ENCODE peak calls at places on chromosomes 4 and X, in five cellular contexts. H, S, O, P and I are unnamed samples.
A peak's percentile ranks its signal among the peaks of the same experiment; 100 is the strongest.

GRCh38 chrX:132591719-132592275 is 103.0 kb upstream of the MBNL3 start:
- DNase-seq in H (no peak), S (no peak), O (no peak), P (no peak), I (no peak)

GRCh38 chr4:134024251-134024650 is 177.3 kb downstream of the PABPC4L start:
- DNase-seq in H (peak; percentile 82), S (no peak), O (no peak), P (peak; percentile 43), I (no peak)

GRCh38 chrX:129876734-129877395 is 29.1 kb upstream of the UTP14A start:
- DNase-seq in H (peak; percentile 71), S (no peak), O (no peak), P (peak; percentile 78), I (no peak)

GRCh38 chr4:101169044-101170014 is 178.0 kb downstream of the PPP3CA start:
- DNase-seq in H (peak; percentile 91), S (no peak), O (peak; percentile 15), P (peak; percentile 83), I (no peak)

GRCh38 chrX:133401539-133401938 is 13.8 kb downstream of the GPC4 start:
- DNase-seq in H (no peak), S (no peak), O (no peak), P (no peak), I (no peak)

GRCh38 chrX:63250253-63250868 is 100.8 kb downstream of the SPIN4 start:
- DNase-seq in H (peak; percentile 85), S (no peak), O (no peak), P (peak; percentile 61), I (peak; percentile 20)

GRCh38 chr4:150308824-150309472 is 230.7 kb downstream of the DCLK2 start:
- DNase-seq in H (no peak), S (no peak), O (no peak), P (no peak), I (no peak)

GRCh38 chr4:23009093-23009492 is 316.4 kb downstream of the GBA3 start:
- DNase-seq in H (no peak), S (no peak), O (no peak), P (no peak), I (no peak)

GRCh38 chrX:38260231-38260630 is 39.6 kb upstream of the SRPX start:
- DNase-seq in H (peak; percentile 65), S (no peak), O (no peak), P (peak; percentile 25), I (no peak)

GRCh38 chr4:101621120-101621519 is 169.4 kb upstream of the BANK1 start:
- DNase-seq in H (no peak), S (no peak), O (no peak), P (no peak), I (no peak)

GRCh38 chrX:69125094-69125493 is 40.2 kb downstream of the PJA1 start:
- DNase-seq in H (no peak), S (no peak), O (no peak), P (no peak), I (no peak)
- H3K27me3 ChIP-seq in H (no peaks in the 10 kb centered on the region), S (no peaks in the 10 kb centered on the region), O (no peaks in the 10 kb centered on the region), P (no peaks in the 10 kb centered on the region), I (no peaks in the 10 kb centered on the region)

GRCh38 chrX:1102786-1103185 is 109.7 kb downstream of the CRLF2 start:
- DNase-seq in H (no peak), S (peak; percentile 32), O (no peak), P (no peak), I (no peak)

GRCh38 chrX:1103360-1103759 is 109.1 kb downstream of the CRLF2 start:
- DNase-seq in H (no peak), S (peak; percentile 13), O (no peak), P (no peak), I (no peak)

GRCh38 chrX:1094934-1095333 is 117.5 kb downstream of the CRLF2 start:
- DNase-seq in H (no peak), S (no peak), O (no peak), P (no peak), I (no peak)

GRCh38 chrX:1097328-1097727 is 115.1 kb downstream of the CRLF2 start:
- DNase-seq in H (no peak), S (no peak), O (no peak), P (no peak), I (no peak)

GRCh38 chrX:1099146-1099770 is 113.2 kb downstream of the CRLF2 start:
- DNase-seq in H (no peak), S (no peak), O (no peak), P (no peak), I (no peak)
- H3K27me3 ChIP-seq in H (no peaks in the 10 kb centered on the region), S (no peaks in the 10 kb centered on the region), O (no peaks in the 10 kb centered on the region), P (no peaks in the 10 kb centered on the region), I (no peaks in the 10 kb centered on the region)

GRCh38 chr4:94917146-94917545 is 159.4 kb downstream of the BMPR1B start:
- DNase-seq in H (no peak), S (no peak), O (no peak), P (no peak), I (no peak)
- H3K27me3 ChIP-seq in H (no peaks in the 10 kb centered on the region), S (no peaks in the 10 kb centered on the region), O (no peaks in the 10 kb centered on the region), P (no peaks in the 10 kb centered on the region), I (no peaks in the 10 kb centered on the region)

DNA sequence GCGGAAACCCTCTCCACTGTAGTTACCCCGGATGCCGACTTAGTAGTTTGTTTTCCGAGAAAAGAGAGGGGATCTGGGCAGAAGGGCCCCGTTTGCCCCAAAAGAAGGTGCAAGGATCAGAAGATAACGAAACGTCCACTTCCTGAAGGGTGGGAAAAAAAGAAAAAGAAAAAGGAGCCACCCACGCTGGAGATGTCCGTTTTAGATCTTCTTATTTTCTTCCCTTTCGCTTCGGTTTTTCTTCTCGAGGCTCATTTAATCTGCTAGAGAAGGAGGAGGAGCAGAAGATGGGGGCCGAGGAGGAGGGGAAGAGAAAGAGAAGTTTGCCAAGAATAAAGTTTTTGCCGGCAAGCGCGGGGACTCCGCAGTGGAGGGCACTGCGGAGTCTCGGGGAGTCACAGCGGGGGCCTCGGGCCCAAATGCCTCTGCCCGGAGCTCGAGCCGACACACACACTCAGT is 490 bp downstream of the LEF1 start:
- DNase-seq in H (no peak), S (no peak), O (no peak), P (no peak), I (no peak)
- H3K27me3 ChIP-seq in H (peaks cover 10% of the 10 kb centered on the region), S (peaks cover 72% of the 10 kb centered on the region), O (no peaks in the 10 kb centered on the region), P (peaks cover 59% of the 10 kb centered on the region), I (peaks cover 99% of the 10 kb centered on the region)

GRCh38 chrX:127129510-127129909 is 310.0 kb downstream of the PRR32 start:
- DNase-seq in H (no peak), S (no peak), O (no peak), P (no peak), I (no peak)

GRCh38 chrX:127128282-127128681 is 308.8 kb downstream of the PRR32 start:
- DNase-seq in H (no peak), S (no peak), O (no peak), P (no peak), I (no peak)
- H3K27me3 ChIP-seq in H (no peaks in the 10 kb centered on the region), S (no peaks in the 10 kb centered on the region), O (no peaks in the 10 kb centered on the region), P (no peaks in the 10 kb centered on the region), I (no peaks in the 10 kb centered on the region)

GRCh38 chr4:82786004-82786400 is 12.6 kb downstream of the SCD5 start:
- DNase-seq in H (no peak), S (no peak), O (no peak), P (no peak), I (no peak)
- H3K27me3 ChIP-seq in H (peaks cover 16% of the 10 kb centered on the region), S (no peaks in the 10 kb centered on the region), O (no peaks in the 10 kb centered on the region), P (peaks cover 10% of the 10 kb centered on the region), I (no peaks in the 10 kb centered on the region)

GRCh38 chrX:1463581-1464281 is 11.0 kb upstream of the ASMTL start:
- DNase-seq in H (no peak), S (peak; percentile 40), O (no peak), P (no peak), I (peak; percentile 41)
- H3K27me3 ChIP-seq in H (no peaks in the 10 kb centered on the region), S (peaks cover 14% of the 10 kb centered on the region), O (no peaks in the 10 kb centered on the region), P (no peaks in the 10 kb centered on the region), I (no peaks in the 10 kb centered on the region)

GRCh38 chr4:8858188-8858924 is 13.3 kb downstream of the HMX1 start:
- DNase-seq in H (peak; percentile 62), S (no peak), O (no peak), P (no peak), I (no peak)

GRCh38 chr4:8857682-8858187 is 13.9 kb downstream of the HMX1 start:
- DNase-seq in H (peak; percentile 52), S (no peak), O (no peak), P (no peak), I (no peak)

GRCh38 chr4:8855781-8856245 is 15.8 kb downstream of the HMX1 start:
- DNase-seq in H (peak; percentile 84), S (no peak), O (no peak), P (no peak), I (no peak)

GRCh38 chr4:8858925-8859210 is 12.8 kb downstream of the HMX1 start:
- DNase-seq in H (no peak), S (no peak), O (no peak), P (no peak), I (no peak)

GRCh38 chr4:8856835-8857590 is 14.6 kb downstream of the HMX1 start:
- DNase-seq in H (peak; percentile 52), S (no peak), O (no peak), P (no peak), I (no peak)
- H3K27me3 ChIP-seq in H (peaks cover 27% of the 10 kb centered on the region), S (peaks cover 87% of the 10 kb centered on the region), O (peaks cover 25% of the 10 kb centered on the region), P (peaks cover 88% of the 10 kb centered on the region), I (no peaks in the 10 kb centered on the region)

DNA sequence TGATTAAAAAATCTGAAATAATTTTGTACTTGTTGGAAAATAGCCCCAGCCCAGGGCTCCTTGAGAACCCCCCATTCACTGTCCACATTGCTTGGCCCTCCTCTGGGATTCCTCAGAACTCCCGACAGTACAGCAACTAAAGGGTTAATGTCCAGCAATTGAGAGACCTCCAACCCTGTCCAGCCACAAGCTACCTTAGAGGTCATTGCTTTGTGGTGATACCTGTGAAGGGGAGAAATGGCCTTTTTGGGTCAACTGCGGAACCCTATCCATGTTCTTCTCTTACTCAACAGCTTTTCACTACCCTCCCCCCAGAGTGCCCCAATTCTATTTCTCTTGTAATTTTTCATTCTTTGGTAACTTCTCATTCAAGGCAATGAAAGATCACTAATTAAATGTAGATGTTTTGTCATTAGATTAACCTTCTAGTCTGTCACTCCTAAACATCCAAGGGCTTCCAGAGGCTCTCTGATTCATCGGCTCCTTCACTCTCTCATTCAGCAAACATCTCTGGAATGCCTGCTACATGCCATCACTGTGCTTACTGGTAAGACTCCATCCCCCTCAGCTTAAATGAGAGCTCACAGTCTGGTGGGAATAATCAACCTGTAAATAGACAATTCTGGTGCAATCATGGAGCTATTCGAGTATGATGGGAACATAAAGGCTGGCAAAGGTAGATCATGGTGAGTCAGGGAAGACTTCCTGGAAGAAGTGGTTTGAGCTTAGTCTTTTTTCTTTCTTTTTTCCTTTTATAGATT is 241.4 kb upstream of the PGRMC2 start:
- DNase-seq in H (peak; percentile 99), S (no peak), O (no peak), P (peak; percentile 58), I (no peak)
- H3K27me3 ChIP-seq in H (no peaks in the 10 kb centered on the region), S (no peaks in the 10 kb centered on the region), O (no peaks in the 10 kb centered on the region), P (no peaks in the 10 kb centered on the region), I (no peaks in the 10 kb centered on the region)

GRCh38 chr4:105896461-105896939 is 1.2 kb downstream of the NPNT start:
- DNase-seq in H (no peak), S (no peak), O (no peak), P (no peak), I (no peak)
- H3K27me3 ChIP-seq in H (peaks cover 20% of the 10 kb centered on the region), S (no peaks in the 10 kb centered on the region), O (peaks cover 6% of the 10 kb centered on the region), P (peaks cover 34% of the 10 kb centered on the region), I (no peaks in the 10 kb centered on the region)